ENCODE peak calls at places on chromosome 1, in eight cellular contexts. D, B, U, G, S, M, H and C are unnamed samples. For H3K36me3, the result is how much of the 10 kb centered on the place peaks cover.

GRCh38 chr1:46062651-46063319 is 69.6 kb downstream of the PIK3R3 start:
- DNase-seq in G (no peak), M (peak), B (peak), H (no peak), U (no peak), D (no peak), S (no peak), C (no peak)

GRCh38 chr1:204730826-204731459 is 45.4 kb upstream of the LRRN2 start:
- DNase-seq in B (no peak), H (no peak), U (no peak), G (no peak), D (no peak), M (no peak), S (no peak), C (no peak)

GRCh38 chr1:37034301-37035013 is at the start of gene GRIK3:
- DNase-seq in S (no peak), U (no peak), G (no peak), B (peak), D (no peak), M (no peak), H (no peak), C (no peak)

GRCh38 chr1:202056644-202057334 is 46.4 kb downstream of the ELF3 start:
- DNase-seq in H (peak), B (no peak), M (no peak), U (no peak), D (peak), S (no peak), G (no peak), C (peak)

GRCh38 chr1:218890436-218890835 is 283.2 kb upstream of the LYPLAL1 start:
- DNase-seq in H (no peak), M (no peak), D (no peak), G (peak), U (no peak), S (no peak), B (no peak), C (no peak)

GRCh38 chr1:18527921-18528320 is 47.2 kb downstream of the KLHDC7A start:
- DNase-seq in D (no peak), B (no peak), U (no peak), H (no peak), S (no peak), M (no peak), G (no peak), C (no peak)

GRCh38 chr1:47722909-47723580 is 274.1 kb downstream of the TRABD2B start:
- DNase-seq in D (no peak), H (peak), G (no peak), U (no peak), B (no peak), M (no peak), S (peak), C (no peak)

GRCh38 chr1:41976671-41977070 is 57.9 kb upstream of the HIVEP3 start:
- DNase-seq in U (no peak), H (no peak), B (no peak), M (no peak), D (no peak), G (no peak), S (no peak), C (no peak)

GRCh38 chr1:244419004-244419403 is 32.7 kb downstream of the ADSS2 start:
- DNase-seq in U (no peak), D (no peak), H (no peak), M (no peak), S (no peak), B (no peak), G (peak), C (no peak)

GRCh38 chr1:71193153-71193552 is 112.3 kb upstream of the ZRANB2 start:
- DNase-seq in U (no peak), G (no peak), B (peak), M (no peak), D (no peak), H (no peak), S (no peak), C (no peak)

GRCh38 chr1:26703466-26703865 is 7.7 kb downstream of the ARID1A start:
- DNase-seq in B (no peak), M (no peak), D (no peak), H (no peak), G (no peak), U (no peak), S (no peak), C (no peak)

GRCh38 chr1:26701995-26702679 is 6.3 kb downstream of the ARID1A start:
- DNase-seq in S (no peak), H (no peak), B (no peak), G (no peak), M (no peak), U (no peak), D (no peak), C (no peak)

GRCh38 chr1:26700711-26701110 is 4.9 kb downstream of the ARID1A start:
- DNase-seq in U (no peak), S (no peak), B (peak), D (no peak), M (no peak), G (peak), H (no peak), C (no peak)

GRCh38 chr1:26701266-26701994 is 5.6 kb downstream of the ARID1A start:
- DNase-seq in U (no peak), D (no peak), M (no peak), G (peak), S (no peak), B (no peak), H (no peak), C (no peak)

DNA sequence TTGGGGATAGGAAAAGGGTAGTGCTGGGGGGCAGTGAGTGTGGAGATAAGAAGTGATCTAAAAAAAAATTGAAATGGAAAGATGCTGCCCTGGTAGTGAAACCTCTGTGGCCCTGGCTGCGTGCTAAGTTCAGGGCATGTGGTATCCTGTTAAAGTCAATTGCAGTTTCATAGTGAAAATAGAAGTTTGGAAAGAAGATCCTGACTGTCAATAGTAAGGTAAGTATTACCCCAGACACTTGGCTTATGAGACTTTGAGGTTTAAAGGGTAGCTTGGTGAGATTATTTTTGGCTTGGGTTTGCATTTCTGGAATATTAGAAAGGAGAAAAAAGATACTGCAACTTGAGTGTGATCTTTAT is 6.8 kb downstream of the ARID1A start:
- DNase-seq in B (no peak), D (no peak), M (no peak), S (no peak), U (no peak), G (no peak), H (no peak), C (no peak)
- H3K36me3 ChIP-seq in B (under half), D (under half), M (under half), S (under half), U (under half), G (under half), H (under half), C (under half)

GRCh38 chr1:113901171-113901570 is 3.4 kb downstream of the AP4B1 start:
- DNase-seq in U (no peak), S (no peak), B (no peak), M (no peak), H (no peak), D (no peak), G (no peak), C (no peak)
- H3K36me3 ChIP-seq in U (under half), S (under half), B (under half), M (under half), H (under half), D (half or more), G (under half), C (under half)

GRCh38 chr1:12583484-12583883 is 34.5 kb downstream of the DHRS3 start:
- DNase-seq in M (no peak), U (no peak), S (no peak), B (no peak), H (no peak), G (no peak), D (no peak), C (no peak)

GRCh38 chr1:12580054-12580887 is 37.7 kb downstream of the DHRS3 start:
- DNase-seq in S (no peak), U (peak), D (no peak), G (peak), H (peak), M (no peak), B (peak), C (no peak)

GRCh38 chr1:12578860-12579422 is 39.1 kb downstream of the DHRS3 start:
- DNase-seq in H (peak), G (no peak), D (no peak), B (no peak), S (no peak), U (no peak), M (no peak), C (no peak)

GRCh38 chr1:12582649-12583048 is 35.4 kb downstream of the DHRS3 start:
- DNase-seq in U (no peak), B (no peak), G (no peak), S (no peak), D (no peak), M (no peak), H (peak), C (no peak)

GRCh38 chr1:12581179-12581578 is 36.8 kb downstream of the DHRS3 start:
- DNase-seq in G (no peak), U (no peak), M (no peak), S (no peak), H (peak), D (no peak), B (no peak), C (no peak)
- H3K36me3 ChIP-seq in G (under half), U (under half), M (under half), S (under half), H (under half), D (half or more), B (under half), C (under half)

DNA sequence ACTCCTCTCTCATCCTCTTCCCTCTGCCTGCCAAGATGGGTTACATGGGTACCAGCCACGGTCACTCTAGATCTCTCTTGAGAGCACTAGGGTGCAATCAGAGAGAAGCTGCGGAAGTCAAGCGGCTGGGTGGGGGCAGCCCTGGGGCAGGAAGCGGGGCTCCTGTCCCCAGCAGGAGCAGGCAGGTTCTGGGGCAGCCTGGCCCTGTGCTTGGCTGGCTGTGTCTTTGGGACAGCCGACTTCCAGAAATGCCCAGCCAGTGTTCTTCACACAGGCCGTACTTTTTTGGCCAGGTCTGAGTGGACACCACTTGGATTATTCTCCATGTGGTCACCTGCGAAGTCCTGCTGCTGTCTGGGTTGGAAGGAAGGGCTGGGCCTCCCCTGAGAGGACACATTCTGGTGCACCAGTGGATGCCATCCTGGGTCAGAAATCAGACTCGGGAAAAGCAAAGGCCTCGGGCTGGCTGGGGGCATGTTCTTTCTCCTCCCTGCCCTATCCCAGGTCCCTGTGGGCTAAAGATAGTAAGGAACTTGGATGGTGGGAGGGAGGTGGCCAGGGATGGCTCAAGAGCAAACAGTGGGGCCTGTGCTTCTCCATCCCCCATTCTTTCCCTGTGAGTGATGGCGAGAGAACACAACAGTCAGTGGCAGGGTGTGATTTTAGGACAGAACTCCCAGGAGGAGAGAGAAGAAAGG is 93.7 kb downstream of the ITPKB start:
- DNase-seq in G (no peak), S (peak), U (no peak), M (peak), H (peak), B (no peak), D (no peak), C (no peak)
- H3K36me3 ChIP-seq in G (under half), S (under half), U (under half), M (half or more), H (under half), B (under half), D (under half), C (under half)

DNA sequence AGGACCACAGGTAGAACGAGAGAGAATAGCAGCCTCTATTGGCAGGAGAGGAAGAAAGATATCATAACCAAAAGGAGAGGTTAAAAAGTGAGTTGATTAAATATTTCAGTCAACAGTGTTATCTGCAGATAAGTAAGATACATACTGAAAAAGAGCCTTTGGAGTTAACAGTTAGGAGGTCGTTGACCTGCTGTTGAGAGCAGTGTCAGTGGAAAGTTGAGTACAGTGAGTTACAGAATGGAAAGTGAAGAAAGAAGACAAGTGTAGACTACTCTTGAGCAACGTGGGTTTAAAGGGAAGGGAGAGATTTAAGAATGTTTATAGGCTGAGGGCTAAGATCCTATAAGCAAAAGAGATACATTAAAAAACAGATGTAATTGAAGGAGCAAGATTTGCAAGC is 30.2 kb downstream of the GNAT2 start:
- DNase-seq in U (no peak), S (no peak), M (no peak), D (no peak), G (no peak), H (no peak), B (no peak), C (no peak)
- H3K36me3 ChIP-seq in U (half or more), S (under half), M (half or more), D (half or more), G (under half), H (under half), B (half or more), C (half or more)